ENCODE peak calls at places on chromosomes 12 and 14, in four cellular contexts. P is IMR-90, I is stomach, V is Karpas-422. W is an unnamed sample.

GRCh38 chr12:121009744-121010143 is 6.5 kb downstream of the C12orf43 start:
- DNase-seq in V (no peak), P (peak; percentile 42), I (peak; percentile 76), W (peak; percentile 87)

GRCh38 chr14:89236846-89237245 is 180.2 kb downstream of the FOXN3 start:
- DNase-seq in V (no peak), I (no peak), P (peak; percentile 52), W (no peak)

GRCh38 chr12:57110189-57111045 is 745 bp downstream of the STAT6 start:
- DNase-seq in I (peak; percentile 68), P (peak; percentile 37), V (peak; percentile 85), W (peak; percentile 50)

GRCh38 chr12:18818584-18818983 is 80.7 kb downstream of the CAPZA3 start:
- DNase-seq in V (no peak), P (no peak), I (no peak), W (peak; percentile 64)

GRCh38 chr12:109921982-109922381 is 21.9 kb downstream of the TCHP start:
- DNase-seq in V (no peak), I (no peak), P (no peak), W (no peak)

GRCh38 chr12:75984577-75985182 is 46.9 kb downstream of the PHLDA1 start:
- DNase-seq in I (no peak), P (no peak), V (peak; percentile 21), W (no peak)

GRCh38 chr12:22256076-22256475 is 78.4 kb downstream of the ST8SIA1 start:
- DNase-seq in P (peak; percentile 28), I (no peak), V (no peak), W (no peak)

GRCh38 chr12:107320929-107321618 is 227.7 kb upstream of the CRY1 start:
- DNase-seq in I (no peak), V (no peak), P (peak; percentile 26), W (no peak)

GRCh38 chr12:94793191-94793595 is 142.8 kb upstream of the TMCC3 start:
- DNase-seq in P (peak; percentile 4), I (no peak), V (no peak), W (no peak)

GRCh38 chr14:31717294-31718085 is 156.3 kb downstream of the NUBPL start:
- DNase-seq in P (no peak), I (no peak), V (no peak), W (no peak)

GRCh38 chr12:128521981-128522380 is 255.0 kb downstream of the TMEM132C start:
- DNase-seq in I (no peak), V (no peak), P (no peak), W (no peak)

GRCh38 chr12:8088574-8088973 is 6.5 kb downstream of the NECAP1 start:
- DNase-seq in P (no peak), I (no peak), V (no peak), W (peak; percentile 31)

GRCh38 chr14:56821807-56822615 is 11.7 kb upstream of the OTX2 start:
- DNase-seq in V (no peak), P (no peak), I (no peak), W (no peak)

GRCh38 chr12:127336416-127336815 is 930.6 kb upstream of the TMEM132C start:
- DNase-seq in P (no peak), I (no peak), V (no peak), W (no peak)

GRCh38 chr12:51661836-51662235 is 70.8 kb downstream of the SCN8A start:
- DNase-seq in V (no peak), I (no peak), P (peak; percentile 16), W (no peak)

GRCh38 chr12:6038160-6038559 is 86.3 kb downstream of the VWF start:
- DNase-seq in I (peak; percentile 50), V (peak; percentile 95), P (peak; percentile 76), W (peak; percentile 79)

GRCh38 chr14:101495827-101496778 is 65.2 kb upstream of the DIO3 start:
- DNase-seq in I (peak; percentile 20), V (no peak), P (no peak), W (no peak)

GRCh38 chr14:99252443-99252939 is 19.5 kb downstream of the BCL11B start:
- DNase-seq in P (no peak), V (no peak), I (no peak), W (no peak)

GRCh38 chr12:93323625-93324165 is 54.0 kb upstream of the NUDT4 start:
- DNase-seq in V (no peak), I (no peak), P (peak; percentile 44), W (no peak)

GRCh38 chr12:2300168-2300567 is 247.4 kb downstream of the CACNA1C start:
- DNase-seq in V (no peak), I (no peak), P (no peak), W (no peak)

GRCh38 chr12:92111256-92111655 is 34.4 kb downstream of the BTG1 start:
- DNase-seq in I (no peak), P (no peak), V (no peak), W (no peak)

GRCh38 chr14:88477513-88478250 is 77.1 kb downstream of the PTPN21 start:
- DNase-seq in V (no peak), I (no peak), P (peak; percentile 59), W (no peak)

GRCh38 chr12:115374480-115375187 is 690.7 kb upstream of the TBX3 start:
- DNase-seq in V (no peak), I (no peak), P (no peak), W (no peak)

GRCh38 chr12:68223067-68223747 is 2.4 kb downstream of the IL26 start:
- DNase-seq in V (peak; percentile 85), P (peak; percentile 89), I (peak; percentile 85), W (peak; percentile 79)

GRCh38 chr12:25833657-25834056 is 124.8 kb upstream of the RASSF8 start:
- DNase-seq in P (peak; percentile 68), V (no peak), I (no peak), W (no peak)

GRCh38 chr14:100471451-100472093 is 115.6 kb downstream of the BEGAIN start:
- DNase-seq in I (no peak), V (no peak), P (no peak), W (no peak)

GRCh38 chr12:43453761-43454160 is 98.2 kb downstream of the ADAMTS20 start:
- DNase-seq in I (no peak), V (peak; percentile 70), P (no peak), W (no peak)

GRCh38 chr12:91511795-91512420 is 329.3 kb upstream of the DCN start:
- DNase-seq in I (no peak), P (no peak), V (no peak), W (no peak)

GRCh38 chr14:97846156-97846555 is 1049.0 kb downstream of the VRK1 start:
- DNase-seq in V (no peak), P (no peak), I (no peak), W (no peak)

GRCh38 chr12:4203772-4204376 is 69.7 kb upstream of the CCND2 start:
- DNase-seq in I (no peak), P (no peak), V (no peak), W (no peak)

GRCh38 chr12:109466821-109467220 is 10.3 kb downstream of the KCTD10 start:
- DNase-seq in I (no peak), P (no peak), V (no peak), W (no peak)

GRCh38 chr12:19288603-19289244 is 150.6 kb upstream of the AEBP2 start:
- DNase-seq in I (no peak), P (peak; percentile 44), V (peak; percentile 75), W (peak; percentile 31)

GRCh38 chr14:58969951-58970751 is 218.3 kb upstream of the DAAM1 start:
- DNase-seq in P (peak; percentile 64), V (no peak), I (no peak), W (no peak)

GRCh38 chr12:52391618-52392002 is 6.2 kb upstream of the KRT84 start:
- DNase-seq in I (peak; percentile 74), P (no peak), V (no peak), W (peak; percentile 27)

GRCh38 chr12:85725991-85726390 is 110.2 kb downstream of the RASSF9 start:
- DNase-seq in I (no peak), P (no peak), V (no peak), W (no peak)

GRCh38 chr12:101969-102878 is 35.7 kb downstream of the IQSEC3 start:
- DNase-seq in V (no peak), I (no peak), P (no peak), W (no peak)

GRCh38 chr12:132178801-132179401 is 34.6 kb downstream of the NOC4L start:
- DNase-seq in I (no peak), P (no peak), V (peak; percentile 78), W (no peak)

GRCh38 chr12:71671816-71672215 is 7.7 kb downstream of the THAP2 start:
- DNase-seq in P (no peak), V (no peak), I (no peak), W (peak; percentile 28)

GRCh38 chr12:113366827-113367226 is 8.4 kb downstream of the PLBD2 start:
- DNase-seq in V (no peak), P (no peak), I (no peak), W (no peak)

GRCh38 chr14:92984896-92985295 is 61.9 kb downstream of the CHGA start:
- DNase-seq in I (no peak), P (no peak), V (no peak), W (peak; percentile 86)
- H3K27ac ChIP-seq in I (no peak overlapping the region), P (no peak overlapping the region), V (no peak overlapping the region), W (no peak overlapping the region)

GRCh38 chr12:133202493-133203343 is 21.4 kb downstream of the ZNF268 start:
- DNase-seq in I (no peak), V (no peak), P (no peak), W (no peak)
- H3K4me3 ChIP-seq in I (no peak overlapping the region), V (peak overlapping the region; percentile 8), P (no peak overlapping the region), W (no peak overlapping the region)

DNA sequence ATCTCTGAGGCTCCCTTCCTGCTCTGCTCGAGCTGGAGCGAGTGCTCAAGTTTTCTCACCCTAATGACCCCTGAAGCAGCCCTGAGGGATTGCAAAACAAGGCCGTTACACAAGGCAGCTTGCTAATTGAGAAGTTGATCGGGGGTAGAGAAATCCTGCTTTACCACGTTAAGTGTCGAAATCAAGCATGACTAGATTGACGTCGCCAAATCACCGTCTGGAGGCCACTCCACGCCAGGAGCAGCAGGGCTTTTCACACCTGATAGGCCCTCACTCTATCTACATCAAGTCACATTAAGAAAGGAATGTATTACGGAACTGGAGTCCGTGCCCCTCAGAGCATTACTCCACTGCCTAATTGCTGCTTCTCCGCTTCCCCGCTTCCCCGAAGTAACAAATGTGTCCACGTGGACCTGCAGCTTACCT is 32.3 kb downstream of the LMO3 start:
- DNase-seq in P (peak; percentile 32), V (no peak), I (no peak), W (no peak)
- H3K27ac ChIP-seq in P (no peak overlapping the region), V (no peak overlapping the region), I (no peak overlapping the region), W (no peak overlapping the region)

GRCh38 chr12:13101854-13102375 is 1.6 kb downstream of the GSG1 start:
- DNase-seq in I (no peak), P (peak; percentile 46), V (peak; percentile 42), W (peak; percentile 92)

GRCh38 chr12:13100882-13101769 is 2.3 kb downstream of the GSG1 start:
- DNase-seq in I (peak; percentile 88), V (peak; percentile 93), P (peak; percentile 91), W (peak; percentile 87)

GRCh38 chr12:13104403-13104802 is 936 bp upstream of the GSG1 start:
- DNase-seq in P (no peak), I (no peak), V (no peak), W (no peak)

GRCh38 chr12:13102481-13103195 is 829 bp downstream of the GSG1 start:
- DNase-seq in I (no peak), P (peak; percentile 48), V (no peak), W (no peak)

DNA sequence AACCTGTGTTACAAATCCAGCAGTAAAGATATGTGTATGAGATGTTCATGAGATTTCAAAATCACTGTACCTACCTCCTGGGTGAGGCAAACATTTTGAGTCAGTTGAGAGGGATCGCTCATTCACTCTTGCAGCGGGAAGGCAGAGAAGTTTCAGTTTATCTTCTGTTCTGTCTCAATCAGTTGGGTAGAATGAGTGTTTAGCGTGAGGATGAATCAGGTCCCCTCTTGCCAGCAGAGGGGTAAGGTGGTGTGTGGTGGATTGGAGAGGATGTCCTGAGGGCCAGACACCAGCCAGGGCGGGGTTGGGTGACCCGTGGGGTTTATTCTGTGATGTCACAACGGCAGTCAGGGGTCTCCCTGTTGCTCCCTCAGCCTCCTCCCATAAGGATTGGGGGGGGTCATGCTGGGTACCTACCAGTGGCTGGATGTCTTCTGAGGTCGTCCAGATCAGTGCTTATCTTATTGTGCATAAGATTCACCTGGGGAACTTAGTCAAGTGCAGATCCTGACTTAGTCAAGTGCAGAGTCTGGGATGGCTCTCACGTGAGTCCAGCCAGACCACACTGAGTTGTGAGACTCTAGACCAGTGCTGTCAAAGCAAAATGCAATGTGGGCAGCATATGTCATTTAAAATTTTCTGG is at the start of gene GSG1:
- DNase-seq in V (no peak), I (no peak), P (peak; percentile 44), W (no peak)
- H3K4me3 ChIP-seq in V (no peak within 1 kb of the TSS), I (no peak within 1 kb of the TSS), P (no peak within 1 kb of the TSS), W (no peak within 1 kb of the TSS)

W was measured in small intestine.